ENCODE peak calls at places on chromosomes 12 and 14, in ten cellular contexts. One of them, this sample, is unnamed.

GRCh38 chr12:24728366-24728765 is 220.5 kb downstream of the BCAT1 start:
- DNase-seq in H1: no peak
- DNase-seq in GM12878: no peak
- DNase-seq in Panc1: peak
- DNase-seq in HL-60: no peak
- DNase-seq in stomach: no peak
- DNase-seq in endothelial cell of umbilical vein: peak
- DNase-seq in sigmoid colon: no peak
- DNase-seq in HCT116: no peak
- DNase-seq in breast epithelium: no peak
- DNase-seq in this sample: no peak

GRCh38 chr14:20606190-20606901 is 15.2 kb upstream of the RNASE12 start:
- DNase-seq in breast epithelium: no peak
- DNase-seq in HCT116: no peak
- DNase-seq in GM12878: no peak
- DNase-seq in sigmoid colon: no peak
- DNase-seq in endothelial cell of umbilical vein: peak
- DNase-seq in Panc1: no peak
- DNase-seq in stomach: peak
- DNase-seq in HL-60: peak
- DNase-seq in H1: peak
- DNase-seq in this sample: peak

GRCh38 chr12:58918475-58918874 is 1.8 kb downstream of the LRIG3 start:
- DNase-seq in HL-60: no peak
- DNase-seq in sigmoid colon: no peak
- DNase-seq in breast epithelium: no peak
- DNase-seq in HCT116: no peak
- DNase-seq in stomach: no peak
- DNase-seq in endothelial cell of umbilical vein: peak
- DNase-seq in GM12878: no peak
- DNase-seq in H1: no peak
- DNase-seq in Panc1: no peak
- DNase-seq in this sample: no peak

GRCh38 chr12:118714051-118714460 is 267.3 kb upstream of the SRRM4 start:
- DNase-seq in HL-60: peak
- DNase-seq in HCT116: peak
- DNase-seq in stomach: no peak
- DNase-seq in breast epithelium: no peak
- DNase-seq in H1: peak
- DNase-seq in sigmoid colon: no peak
- DNase-seq in endothelial cell of umbilical vein: no peak
- DNase-seq in Panc1: no peak
- DNase-seq in GM12878: peak
- DNase-seq in this sample: no peak

GRCh38 chr14:102578821-102579220 is 13.6 kb upstream of the RCOR1 start:
- DNase-seq in HL-60: no peak
- DNase-seq in Panc1: no peak
- DNase-seq in sigmoid colon: no peak
- DNase-seq in HCT116: no peak
- DNase-seq in H1: no peak
- DNase-seq in stomach: no peak
- DNase-seq in endothelial cell of umbilical vein: no peak
- DNase-seq in breast epithelium: no peak
- DNase-seq in GM12878: no peak
- DNase-seq in this sample: no peak

GRCh38 chr14:28703482-28703881 is 63.1 kb upstream of the FOXG1 start:
- DNase-seq in stomach: no peak
- DNase-seq in HL-60: no peak
- DNase-seq in GM12878: no peak
- DNase-seq in H1: no peak
- DNase-seq in breast epithelium: no peak
- DNase-seq in Panc1: no peak
- DNase-seq in HCT116: no peak
- DNase-seq in endothelial cell of umbilical vein: no peak
- DNase-seq in sigmoid colon: no peak
- DNase-seq in this sample: no peak

GRCh38 chr14:73426877-73427276 is 31.5 kb downstream of the NUMB start:
- DNase-seq in sigmoid colon: no peak
- DNase-seq in breast epithelium: no peak
- DNase-seq in GM12878: no peak
- DNase-seq in H1: no peak
- DNase-seq in stomach: no peak
- DNase-seq in HCT116: no peak
- DNase-seq in endothelial cell of umbilical vein: peak
- DNase-seq in HL-60: no peak
- DNase-seq in Panc1: no peak
- DNase-seq in this sample: no peak

GRCh38 chr12:94245984-94246383 is 97.6 kb downstream of the PLXNC1 start:
- DNase-seq in HL-60: peak
- DNase-seq in breast epithelium: no peak
- DNase-seq in sigmoid colon: no peak
- DNase-seq in endothelial cell of umbilical vein: no peak
- DNase-seq in stomach: no peak
- DNase-seq in HCT116: no peak
- DNase-seq in GM12878: no peak
- DNase-seq in H1: no peak
- DNase-seq in Panc1: no peak
- DNase-seq in this sample: no peak

GRCh38 chr12:26114720-26115406 is 10.0 kb downstream of the BHLHE41 start:
- DNase-seq in GM12878: no peak
- DNase-seq in stomach: no peak
- DNase-seq in Panc1: no peak
- DNase-seq in H1: no peak
- DNase-seq in HL-60: no peak
- DNase-seq in breast epithelium: no peak
- DNase-seq in endothelial cell of umbilical vein: no peak
- DNase-seq in HCT116: no peak
- DNase-seq in sigmoid colon: no peak
- DNase-seq in this sample: no peak

GRCh38 chr12:26113194-26113654 is 11.6 kb downstream of the BHLHE41 start:
- DNase-seq in Panc1: no peak
- DNase-seq in endothelial cell of umbilical vein: no peak
- DNase-seq in breast epithelium: no peak
- DNase-seq in HCT116: no peak
- DNase-seq in H1: no peak
- DNase-seq in GM12878: no peak
- DNase-seq in sigmoid colon: no peak
- DNase-seq in HL-60: no peak
- DNase-seq in stomach: no peak
- DNase-seq in this sample: no peak

GRCh38 chr12:26112703-26113147 is 12.1 kb downstream of the BHLHE41 start:
- DNase-seq in Panc1: peak
- DNase-seq in GM12878: no peak
- DNase-seq in H1: no peak
- DNase-seq in stomach: no peak
- DNase-seq in endothelial cell of umbilical vein: no peak
- DNase-seq in HL-60: no peak
- DNase-seq in sigmoid colon: no peak
- DNase-seq in HCT116: no peak
- DNase-seq in breast epithelium: no peak
- DNase-seq in this sample: no peak

GRCh38 chr12:26113853-26114719 is 10.8 kb downstream of the BHLHE41 start:
- DNase-seq in breast epithelium: peak
- DNase-seq in HCT116: peak
- DNase-seq in H1: peak
- DNase-seq in sigmoid colon: peak
- DNase-seq in stomach: peak
- DNase-seq in Panc1: no peak
- DNase-seq in GM12878: no peak
- DNase-seq in HL-60: peak
- DNase-seq in endothelial cell of umbilical vein: peak
- DNase-seq in this sample: peak

GRCh38 chr12:26112232-26112631 is 12.6 kb downstream of the BHLHE41 start:
- DNase-seq in Panc1: no peak
- DNase-seq in H1: no peak
- DNase-seq in breast epithelium: no peak
- DNase-seq in stomach: no peak
- DNase-seq in endothelial cell of umbilical vein: no peak
- DNase-seq in sigmoid colon: no peak
- DNase-seq in HL-60: no peak
- DNase-seq in HCT116: no peak
- DNase-seq in GM12878: no peak
- DNase-seq in this sample: no peak
- TF ChIP-seq POLR2AphosphoS5 in Panc1: peak
- TF ChIP-seq POLR2AphosphoS5 in H1: no peak
- TF ChIP-seq POLR2AphosphoS5 in breast epithelium: no peak
- TF ChIP-seq POLR2AphosphoS5 in stomach: no peak
- TF ChIP-seq POLR2AphosphoS5 in endothelial cell of umbilical vein: no peak
- TF ChIP-seq POLR2AphosphoS5 in sigmoid colon: no peak
- TF ChIP-seq POLR2AphosphoS5 in HL-60: no peak
- TF ChIP-seq POLR2AphosphoS5 in HCT116: no peak
- TF ChIP-seq POLR2AphosphoS5 in GM12878: no peak
- TF ChIP-seq POLR2AphosphoS5 in this sample: no peak

DNA sequence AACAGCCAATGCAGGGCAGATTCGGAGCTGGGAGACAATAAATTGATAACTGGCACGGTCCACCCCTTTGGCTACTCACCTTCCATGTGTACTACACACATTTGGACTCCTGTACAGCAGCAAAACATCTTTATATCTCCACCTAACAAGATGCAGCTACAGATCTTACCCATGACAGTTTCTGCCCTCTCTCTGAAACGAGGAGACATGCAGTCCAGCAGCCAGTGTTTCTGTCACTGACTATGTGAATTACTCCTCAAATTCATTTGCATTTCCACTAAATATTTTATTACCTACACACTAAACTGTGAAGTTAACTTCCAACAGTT is 58.7 kb upstream of the BEGAIN start:
- DNase-seq in Panc1: no peak
- DNase-seq in stomach: no peak
- DNase-seq in HCT116: no peak
- DNase-seq in endothelial cell of umbilical vein: no peak
- DNase-seq in sigmoid colon: no peak
- DNase-seq in HL-60: no peak
- DNase-seq in GM12878: no peak
- DNase-seq in H1: no peak
- DNase-seq in breast epithelium: no peak
- DNase-seq in this sample: no peak
- TF ChIP-seq CTCF in Panc1: peak
- TF ChIP-seq CTCF in stomach: no peak
- TF ChIP-seq CTCF in HCT116: no peak
- TF ChIP-seq CTCF in endothelial cell of umbilical vein: no peak
- TF ChIP-seq CTCF in sigmoid colon: no peak
- TF ChIP-seq CTCF in HL-60: no peak
- TF ChIP-seq CTCF in GM12878: no peak
- TF ChIP-seq CTCF in H1: no peak
- TF ChIP-seq CTCF in breast epithelium: no peak
- TF ChIP-seq CTCF in this sample: no peak

GRCh38 chr12:110581951-110582285 is 1.2 kb downstream of the PPTC7 start:
- DNase-seq in HL-60: peak
- DNase-seq in Panc1: no peak
- DNase-seq in sigmoid colon: no peak
- DNase-seq in H1: no peak
- DNase-seq in stomach: no peak
- DNase-seq in HCT116: no peak
- DNase-seq in endothelial cell of umbilical vein: no peak
- DNase-seq in GM12878: no peak
- DNase-seq in breast epithelium: no peak
- DNase-seq in this sample: no peak

GRCh38 chr12:110585231-110585799 is 2.2 kb upstream of the PPTC7 start:
- DNase-seq in HCT116: no peak
- DNase-seq in GM12878: no peak
- DNase-seq in breast epithelium: no peak
- DNase-seq in stomach: no peak
- DNase-seq in Panc1: no peak
- DNase-seq in HL-60: peak
- DNase-seq in H1: no peak
- DNase-seq in sigmoid colon: no peak
- DNase-seq in endothelial cell of umbilical vein: peak
- DNase-seq in this sample: no peak

GRCh38 chr12:110583137-110584059 is at the start of gene PPTC7:
- DNase-seq in breast epithelium: peak
- DNase-seq in H1: peak
- DNase-seq in sigmoid colon: peak
- DNase-seq in HL-60: peak
- DNase-seq in Panc1: peak
- DNase-seq in stomach: peak
- DNase-seq in GM12878: peak
- DNase-seq in HCT116: peak
- DNase-seq in endothelial cell of umbilical vein: peak
- DNase-seq in this sample: peak

GRCh38 chr12:110579889-110580253 is 3.2 kb downstream of the PPTC7 start:
- DNase-seq in breast epithelium: no peak
- DNase-seq in HCT116: no peak
- DNase-seq in Panc1: no peak
- DNase-seq in endothelial cell of umbilical vein: no peak
- DNase-seq in sigmoid colon: no peak
- DNase-seq in GM12878: no peak
- DNase-seq in HL-60: no peak
- DNase-seq in H1: no peak
- DNase-seq in stomach: no peak
- DNase-seq in this sample: no peak

DNA sequence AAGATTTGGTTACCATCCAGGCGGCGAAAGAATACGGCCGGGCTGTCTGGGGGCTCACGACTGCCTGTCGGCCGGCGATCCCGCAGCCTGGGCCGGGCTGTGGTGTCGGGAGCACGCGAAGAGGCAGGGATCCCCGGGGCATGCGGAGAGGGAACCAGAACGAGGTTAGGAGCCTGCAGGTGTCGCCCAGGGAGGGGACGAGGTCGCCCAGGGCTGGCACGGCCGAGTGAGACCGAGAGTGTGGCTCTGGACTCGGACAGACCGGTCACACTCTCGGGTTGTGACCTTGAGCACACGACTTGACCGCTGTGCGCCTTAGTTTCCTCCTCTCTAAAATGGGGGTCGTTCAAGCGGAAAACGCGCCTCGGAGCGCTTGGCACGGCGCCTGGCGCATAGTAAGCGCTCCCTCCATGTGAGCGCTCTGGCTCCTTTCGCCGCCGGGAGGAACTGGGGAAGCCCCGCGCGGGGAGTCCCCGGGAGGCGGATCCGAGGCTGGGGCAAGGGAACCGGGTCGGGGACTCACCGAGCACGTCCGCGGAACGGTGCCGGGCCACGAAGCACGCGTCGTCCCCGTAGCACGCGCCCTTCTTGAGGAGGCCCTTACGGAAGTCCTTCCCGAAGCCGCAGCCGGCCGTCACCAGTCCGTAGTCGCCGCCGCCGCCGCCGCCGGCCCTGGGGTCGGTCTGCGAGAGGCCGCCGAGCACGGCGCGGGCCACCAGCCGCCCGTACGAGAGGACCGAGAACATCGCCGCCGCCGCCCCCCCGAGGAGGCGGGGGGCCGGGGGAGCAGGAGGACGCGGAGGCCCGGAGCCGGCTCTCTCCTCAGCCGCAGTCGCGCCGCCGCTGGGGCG is 607 bp downstream of the PPTC7 start:
- DNase-seq in GM12878: no peak
- DNase-seq in breast epithelium: peak
- DNase-seq in Panc1: no peak
- DNase-seq in HL-60: peak
- DNase-seq in HCT116: no peak
- DNase-seq in stomach: peak
- DNase-seq in endothelial cell of umbilical vein: peak
- DNase-seq in sigmoid colon: peak
- DNase-seq in H1: peak
- DNase-seq in this sample: peak
- TF ChIP-seq POLR2AphosphoS5 in GM12878: peak
- TF ChIP-seq POLR2AphosphoS5 in breast epithelium: peak
- TF ChIP-seq POLR2AphosphoS5 in Panc1: no peak
- TF ChIP-seq POLR2AphosphoS5 in HL-60: peak
- TF ChIP-seq POLR2AphosphoS5 in HCT116: no peak
- TF ChIP-seq POLR2AphosphoS5 in stomach: peak
- TF ChIP-seq POLR2AphosphoS5 in endothelial cell of umbilical vein: no peak
- TF ChIP-seq POLR2AphosphoS5 in sigmoid colon: no peak
- TF ChIP-seq POLR2AphosphoS5 in H1: no peak
- TF ChIP-seq POLR2AphosphoS5 in this sample: peak

GRCh38 chr12:14418526-14418925 is 53.0 kb downstream of the ATF7IP start:
- DNase-seq in H1: no peak
- DNase-seq in stomach: no peak
- DNase-seq in sigmoid colon: no peak
- DNase-seq in endothelial cell of umbilical vein: peak
- DNase-seq in breast epithelium: no peak
- DNase-seq in Panc1: no peak
- DNase-seq in GM12878: no peak
- DNase-seq in HL-60: no peak
- DNase-seq in HCT116: no peak
- DNase-seq in this sample: no peak

GRCh38 chr12:14410841-14411569 is 45.5 kb downstream of the ATF7IP start:
- DNase-seq in HL-60: no peak
- DNase-seq in H1: no peak
- DNase-seq in HCT116: no peak
- DNase-seq in breast epithelium: no peak
- DNase-seq in stomach: no peak
- DNase-seq in GM12878: no peak
- DNase-seq in sigmoid colon: no peak
- DNase-seq in endothelial cell of umbilical vein: peak
- DNase-seq in Panc1: no peak
- DNase-seq in this sample: no peak

GRCh38 chr12:14417717-14418116 is 52.2 kb downstream of the ATF7IP start:
- DNase-seq in HCT116: no peak
- DNase-seq in GM12878: no peak
- DNase-seq in HL-60: peak
- DNase-seq in breast epithelium: no peak
- DNase-seq in sigmoid colon: peak
- DNase-seq in Panc1: no peak
- DNase-seq in H1: peak
- DNase-seq in endothelial cell of umbilical vein: peak
- DNase-seq in stomach: peak
- DNase-seq in this sample: no peak

DNA sequence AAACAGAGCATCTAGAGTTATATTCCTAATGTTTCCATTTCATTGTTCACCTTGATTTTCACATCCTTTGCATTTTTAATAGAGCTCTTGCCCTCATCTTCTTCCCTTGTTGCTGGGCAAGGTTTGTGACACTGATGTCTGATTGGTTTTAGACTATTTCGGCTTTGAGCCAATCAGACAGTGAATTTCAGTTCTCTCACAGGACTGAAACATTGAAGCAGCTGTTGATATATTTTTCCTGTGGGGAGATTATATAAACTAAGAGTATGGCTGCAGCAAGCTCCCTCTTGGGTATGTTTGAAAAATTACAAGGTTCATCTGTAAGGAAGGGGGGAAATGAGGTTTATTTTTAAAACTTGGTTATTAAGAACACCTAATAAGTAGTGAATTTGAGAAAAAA is 51.2 kb downstream of the ATF7IP start:
- DNase-seq in GM12878: no peak
- DNase-seq in sigmoid colon: no peak
- DNase-seq in H1: no peak
- DNase-seq in breast epithelium: no peak
- DNase-seq in Panc1: no peak
- DNase-seq in stomach: no peak
- DNase-seq in endothelial cell of umbilical vein: peak
- DNase-seq in HCT116: no peak
- DNase-seq in HL-60: no peak
- DNase-seq in this sample: no peak
- TF ChIP-seq CTCF in GM12878: no peak
- TF ChIP-seq CTCF in sigmoid colon: no peak
- TF ChIP-seq CTCF in H1: no peak
- TF ChIP-seq CTCF in breast epithelium: no peak
- TF ChIP-seq CTCF in Panc1: peak
- TF ChIP-seq CTCF in stomach: no peak
- TF ChIP-seq CTCF in endothelial cell of umbilical vein: peak
- TF ChIP-seq CTCF in HCT116: no peak
- TF ChIP-seq CTCF in HL-60: no peak
- TF ChIP-seq CTCF in this sample: no peak